ENCODE peak calls at places on chromosomes 7 and 10, in four cellular contexts. G is MM.1S, J is kidney, A is colonic mucosa. H is an unnamed sample.

GRCh38 chr10:44238212-44238611 is 146.7 kb downstream of the CXCL12 start:
- DNase-seq in G (no peak), J (no peak), A (no peak), H (no peak)

GRCh38 chr7:15921576-15921975 is 235.1 kb upstream of the MEOX2 start:
- DNase-seq in G (no peak), J (no peak), A (no peak), H (no peak)

GRCh38 chr7:26318921-26319320 is 27.3 kb downstream of the SNX10 start:
- DNase-seq in G (no peak), J (no peak), A (no peak), H (no peak)

GRCh38 chr10:61225939-61226338 is 227.2 kb downstream of the TMEM26 start:
- DNase-seq in G (no peak), J (no peak), A (no peak), H (no peak)

GRCh38 chr7:135342887-135343286 is 109.2 kb downstream of the STRA8 start:
- DNase-seq in G (no peak), J (no peak), A (no peak), H (no peak)

GRCh38 chr10:46523881-46524470 is 32.5 kb downstream of the GPRIN2 start:
- DNase-seq in G (no peak), J (peak; percentile 61), A (no peak), H (no peak)

GRCh38 chr10:22573820-22574569 is 140.4 kb downstream of the PIP4K2A start:
- DNase-seq in G (peak; percentile 24), J (no peak), A (no peak), H (peak; percentile 9)

GRCh38 chr7:98283887-98284222 is 2.4 kb downstream of the BRI3 start:
- DNase-seq in G (no peak), J (no peak), A (no peak), H (no peak)

GRCh38 chr10:31926765-31927596 is 1.6 kb downstream of the ARHGAP12 start:
- DNase-seq in G (no peak), J (no peak), A (no peak), H (no peak)

GRCh38 chr10:31847518-31847917 is 81.1 kb downstream of the ARHGAP12 start:
- DNase-seq in G (no peak), J (no peak), A (no peak), H (no peak)

GRCh38 chr10:23481351-23481961 is 42.6 kb downstream of the OTUD1 start:
- DNase-seq in G (no peak), J (no peak), A (no peak), H (no peak)

GRCh38 chr10:60024506-60024905 is 118.2 kb upstream of the CCDC6 start:
- DNase-seq in G (no peak), J (no peak), A (no peak), H (no peak)

GRCh38 chr10:123069271-123069670 is 60.5 kb downstream of the ACADSB start:
- DNase-seq in G (no peak), J (no peak), A (no peak), H (no peak)

GRCh38 chr10:14812271-14812670 is 25.6 kb downstream of the CDNF start:
- DNase-seq in G (no peak), J (no peak), A (no peak), H (no peak)

GRCh38 chr10:122643931-122644534 is 55.6 kb downstream of the C10orf120 start:
- DNase-seq in G (no peak), J (no peak), A (no peak), H (no peak)

DNA sequence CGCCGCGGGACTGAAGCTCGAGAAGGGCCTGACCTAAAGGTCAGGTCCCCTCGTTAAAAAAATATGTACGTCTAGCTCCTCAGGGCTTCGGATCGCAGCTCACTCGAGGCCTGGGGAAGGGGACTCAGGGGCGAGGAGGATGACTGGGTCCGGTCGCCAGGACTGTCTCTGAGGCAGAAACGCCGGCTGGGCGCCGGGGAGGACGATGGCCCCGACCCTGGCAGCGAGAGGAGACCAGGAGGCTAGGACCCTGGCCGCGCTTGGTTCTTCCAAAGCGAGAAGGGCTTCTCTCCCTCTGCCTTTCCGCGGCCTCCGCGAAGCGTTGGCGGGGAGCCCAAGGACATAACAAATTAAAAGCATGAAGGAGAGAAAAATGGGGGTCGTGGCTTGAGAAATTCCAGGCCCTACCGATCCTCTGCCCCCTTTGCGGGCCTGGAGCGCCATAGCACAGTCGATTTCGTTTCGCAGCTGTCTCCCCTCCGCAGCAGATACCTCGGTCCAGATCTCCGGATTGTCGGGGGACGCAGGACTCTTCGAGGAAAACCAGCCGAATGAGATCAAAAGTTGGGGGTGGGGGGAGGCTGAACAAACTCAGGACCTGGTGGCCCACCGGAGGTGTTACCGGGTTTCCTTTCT is 3.1 kb downstream of the NKX2-3 start:
- DNase-seq in G (no peak), J (no peak), A (no peak), H (no peak)
- H3K4me3 ChIP-seq in G (no peak overlapping the region), J (no peak overlapping the region), A (peak overlapping the region; percentile 40), H (no peak overlapping the region)

GRCh38 chr7:133434246-133434865 is 181.5 kb downstream of the EXOC4 start:
- DNase-seq in G (peak; percentile 40), J (no peak), A (no peak), H (no peak)
- H3K9ac ChIP-seq in G (no peak overlapping the region), J (no peak overlapping the region), A (no peak overlapping the region), H (no peak overlapping the region)

DNA sequence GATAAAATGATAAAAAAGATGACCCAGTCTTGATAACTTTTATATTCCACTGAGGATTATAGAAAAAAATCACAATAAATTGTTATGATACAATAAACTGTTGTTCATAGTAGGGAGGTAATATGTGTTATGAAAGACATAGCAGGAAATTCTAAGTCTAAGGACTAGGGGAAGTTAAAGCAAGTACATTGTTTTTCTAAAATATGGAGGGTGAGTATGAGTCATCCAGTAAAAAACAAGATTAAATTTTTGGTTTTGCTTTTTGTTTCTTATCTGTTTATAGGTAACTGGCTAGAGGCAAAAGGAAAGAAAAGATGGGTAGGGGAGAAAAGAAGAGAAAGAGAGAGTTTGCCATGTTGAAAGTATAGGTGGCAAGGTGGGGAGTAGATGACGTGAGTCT is 188.4 kb downstream of the POLR1F start:
- DNase-seq in G (no peak), J (no peak), A (no peak), H (no peak)
- H3K4me1 ChIP-seq in G (no peaks in the 10 kb centered on the region), J (no peaks in the 10 kb centered on the region), A (no peaks in the 10 kb centered on the region), H (no peaks in the 10 kb centered on the region)

DNA sequence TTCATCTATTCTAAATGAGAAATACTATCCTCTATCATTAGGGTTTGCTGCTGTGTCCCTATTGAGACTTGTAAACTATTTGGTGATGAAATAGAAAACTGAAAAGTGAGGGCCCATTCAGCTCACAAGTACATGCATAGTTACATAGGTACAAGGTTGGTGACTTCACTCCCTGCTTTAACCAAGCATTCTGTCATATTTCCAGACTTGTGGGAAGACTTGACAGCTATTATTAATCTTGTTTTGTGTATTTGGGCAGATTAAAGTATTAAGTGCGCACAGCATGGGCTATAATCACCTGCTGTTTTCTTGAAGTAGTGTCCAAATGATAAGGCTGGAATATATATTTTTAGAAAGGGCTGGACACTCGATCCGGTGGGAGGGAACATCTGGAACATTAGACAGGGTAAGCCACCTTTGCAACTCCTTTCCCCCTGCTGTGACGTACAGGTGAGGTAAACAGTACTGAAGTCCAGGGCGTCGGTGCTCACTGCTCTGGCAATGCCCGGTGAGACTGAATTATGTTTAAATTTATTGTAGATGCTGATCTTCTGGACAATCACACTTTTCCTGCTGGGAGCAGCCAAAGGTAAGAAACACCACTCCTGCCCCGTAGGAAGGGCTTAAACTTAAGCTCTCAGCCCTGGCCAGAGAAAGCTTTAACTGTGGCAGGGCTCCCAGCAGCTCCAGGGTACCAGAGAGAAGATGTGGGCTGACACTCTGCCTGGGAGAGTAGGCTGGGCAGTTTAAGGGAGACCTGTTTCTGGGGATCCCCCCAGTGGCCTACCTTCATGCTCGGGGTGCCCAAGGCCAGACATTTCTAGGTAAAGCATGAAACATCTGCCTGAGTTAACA is at the start of gene PNLIPRP1:
- DNase-seq in G (no peak), J (no peak), A (peak; percentile 58), H (no peak)
- H3K4me3 ChIP-seq in G (no peak within 1 kb of the TSS), J (no peak within 1 kb of the TSS), A (no peak within 1 kb of the TSS), H (no peak within 1 kb of the TSS)

H was measured in NT2/D1.